ENCODE peak calls at places on chromosomes 7 and 10, in four cellular contexts. X is K562, C is HepG2, U is WTC11. B is an unnamed sample.

GRCh38 chr7:128243273-128243672 is 2.2 kb downstream of the LEP start:
- DNase-seq in X (no peak), C (no peak), U (no peak), B (no peak)

GRCh38 chr7:131879424-131879823 is 323.0 kb upstream of the PODXL start:
- DNase-seq in X (no peak), C (no peak), U (no peak), B (no peak)

GRCh38 chr10:132726194-132726593 is 59.8 kb downstream of the NKX6-2 start:
- DNase-seq in X (no peak), C (no peak), U (no peak), B (no peak)

GRCh38 chr10:32982911-32983310 is 24.9 kb upstream of the ITGB1 start:
- DNase-seq in X (no peak), C (no peak), U (no peak), B (no peak)

GRCh38 chr10:59830601-59831259 is 75.6 kb downstream of the CCDC6 start:
- DNase-seq in X (peak; percentile 77), C (peak; percentile 38), U (peak; percentile 70), B (peak; percentile 69)

GRCh38 chr10:19097151-19097550 is 48.5 kb downstream of the MALRD1 start:
- DNase-seq in X (no peak), C (no peak), U (no peak), B (no peak)

GRCh38 chr10:88804083-88804812 is 1.7 kb downstream of the LIPM start:
- DNase-seq in X (no peak), C (no peak), U (no peak), B (no peak)

GRCh38 chr10:72336259-72337038 is 18.3 kb downstream of the DNAJB12 start:
- DNase-seq in X (no peak), C (no peak), U (no peak), B (no peak)

GRCh38 chr10:84254552-84255137 is 9.8 kb downstream of the RGR start:
- DNase-seq in X (no peak), C (no peak), U (no peak), B (no peak)

GRCh38 chr7:143295870-143296269 is 7.7 kb downstream of the CASP2 start:
- DNase-seq in X (no peak), C (no peak), U (no peak), B (no peak)

GRCh38 chr10:3538850-3539531 is 246.0 kb downstream of the KLF6 start:
- DNase-seq in X (no peak), C (no peak), U (no peak), B (no peak)

GRCh38 chr10:109956454-109957091 is 33.3 kb upstream of the XPNPEP1 start:
- DNase-seq in X (peak; percentile 56), C (peak; percentile 68), U (peak; percentile 39), B (peak; percentile 80)

GRCh38 chr10:132420469-132421376 is 23.7 kb downstream of the PWWP2B start:
- DNase-seq in X (peak; percentile 61), C (peak; percentile 18), U (no peak), B (no peak)

GRCh38 chr7:37391791-37392672 is 56.6 kb downstream of the ELMO1 start:
- DNase-seq in X (no peak), C (no peak), U (no peak), B (no peak)

GRCh38 chr10:104301907-104302690 is 33.1 kb downstream of the GSTO2 start:
- DNase-seq in X (no peak), C (no peak), U (no peak), B (no peak)

GRCh38 chr7:15113752-15114151 is 211.2 kb upstream of the DGKB start:
- DNase-seq in X (no peak), C (no peak), U (no peak), B (no peak)

GRCh38 chr7:72435913-72436480 is 23.9 kb upstream of the CALN1 start:
- DNase-seq in X (no peak), C (no peak), U (no peak), B (no peak)

GRCh38 chr10:78165617-78166016 is 132.0 kb downstream of the RPS24 start:
- DNase-seq in X (no peak), C (peak; percentile 60), U (peak; percentile 36), B (peak; percentile 33)

GRCh38 chr10:44911081-44911540 is at the start of gene TMEM72:
- DNase-seq in X (peak; percentile 50), C (peak; percentile 66), U (peak; percentile 54), B (peak; percentile 68)

GRCh38 chr7:105602325-105603305 is 21.3 kb upstream of the EFCAB10 start:
- DNase-seq in X (no peak), C (no peak), U (no peak), B (no peak)

GRCh38 chr10:90912176-90912575 is 8.7 kb downstream of the ANKRD1 start:
- DNase-seq in X (no peak), C (no peak), U (no peak), B (no peak)

GRCh38 chr7:1665721-1666250 is 4.3 kb upstream of the ELFN1 start:
- DNase-seq in X (peak; percentile 62), C (no peak), U (no peak), B (peak; percentile 48)

GRCh38 chr10:6223981-6224380 is 21.2 kb downstream of the PFKFB3 start:
- DNase-seq in X (no peak), C (no peak), U (no peak), B (no peak)

GRCh38 chr7:32958046-32959025 is 1.1 kb downstream of the FKBP9 start:
- DNase-seq in X (no peak), C (peak; percentile 8), U (no peak), B (no peak)

GRCh38 chr7:84688671-84689070 is 494.1 kb upstream of the SEMA3A start:
- DNase-seq in X (no peak), C (no peak), U (no peak), B (no peak)

GRCh38 chr10:47031251-47031952 is 120.2 kb downstream of the PTPN20 start:
- DNase-seq in X (peak; percentile 79), C (no peak), U (peak; percentile 14), B (peak; percentile 42)

GRCh38 chr7:2729893-2730716 is 42.1 kb downstream of the AMZ1 start:
- DNase-seq in X (no peak), C (no peak), U (peak; percentile 9), B (no peak)

GRCh38 chr7:108372601-108373000 is 83.6 kb downstream of the NRCAM start:
- DNase-seq in X (no peak), C (no peak), U (no peak), B (no peak)

GRCh38 chr10:99854860-99855259 is 72.4 kb downstream of the ABCC2 start:
- DNase-seq in X (no peak), C (peak; percentile 41), U (no peak), B (peak; percentile 48)

GRCh38 chr7:28813238-28813962 is 144.7 kb downstream of the TRIL start:
- DNase-seq in X (no peak), C (no peak), U (no peak), B (no peak)

GRCh38 chr10:122333037-122333436 is 41.5 kb upstream of the PLEKHA1 start:
- DNase-seq in X (no peak), C (no peak), U (no peak), B (no peak)

GRCh38 chr10:53957401-53957800 is 843.6 kb downstream of the PCDH15 start:
- DNase-seq in X (no peak), C (peak; percentile 90), U (no peak), B (no peak)

GRCh38 chr10:97863808-97864207 is 14.2 kb downstream of the GOLGA7B start:
- DNase-seq in X (no peak), C (no peak), U (no peak), B (no peak)
- TF ChIP-seq SP1 in X (no peak), C (no peak), U (no peak), B (no peak)

GRCh38 chr7:130361681-130362080 is 17.1 kb downstream of the CPA5 start:
- DNase-seq in X (no peak), C (no peak), U (no peak), B (no peak)

GRCh38 chr7:130358471-130358870 is 13.9 kb downstream of the CPA5 start:
- DNase-seq in X (no peak), C (no peak), U (no peak), B (no peak)

GRCh38 chr7:130360518-130360917 is 15.9 kb downstream of the CPA5 start:
- DNase-seq in X (no peak), C (no peak), U (no peak), B (no peak)

GRCh38 chr7:130356760-130357611 is 12.4 kb downstream of the CPA5 start:
- DNase-seq in X (no peak), C (no peak), U (no peak), B (no peak)

DNA sequence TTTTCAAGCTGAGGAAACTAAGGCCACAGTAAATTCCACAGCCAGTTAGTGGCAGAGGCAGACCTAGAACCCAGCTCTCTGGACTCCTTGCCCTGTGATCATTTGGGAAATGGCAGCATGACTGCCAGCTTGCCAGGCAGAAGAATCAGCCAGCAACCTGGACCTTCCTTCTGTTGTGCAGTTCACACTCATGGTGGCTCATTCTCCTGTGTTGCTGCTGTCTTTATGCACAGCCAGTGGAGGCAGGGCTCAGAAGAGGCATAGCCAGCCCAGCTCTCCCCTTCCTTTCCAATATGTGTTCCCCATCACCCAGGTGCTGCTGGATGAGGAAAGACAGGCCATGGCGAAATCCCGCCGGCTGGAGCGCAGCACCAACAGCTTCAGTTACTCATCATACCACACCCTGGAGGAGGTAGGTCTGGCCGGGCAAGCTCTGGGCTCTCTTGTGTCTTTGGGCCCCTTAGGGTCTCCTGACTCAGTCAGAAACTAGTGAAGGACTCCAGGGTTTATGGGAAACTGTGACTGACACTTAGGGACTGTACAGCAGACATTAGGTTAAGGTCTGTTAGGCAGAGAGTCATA is 14.8 kb downstream of the CPA5 start:
- DNase-seq in X (no peak), C (no peak), U (no peak), B (no peak)
- TF ChIP-seq ELF4 in X (no peak), C (no peak), U (no peak), B (no peak)

DNA sequence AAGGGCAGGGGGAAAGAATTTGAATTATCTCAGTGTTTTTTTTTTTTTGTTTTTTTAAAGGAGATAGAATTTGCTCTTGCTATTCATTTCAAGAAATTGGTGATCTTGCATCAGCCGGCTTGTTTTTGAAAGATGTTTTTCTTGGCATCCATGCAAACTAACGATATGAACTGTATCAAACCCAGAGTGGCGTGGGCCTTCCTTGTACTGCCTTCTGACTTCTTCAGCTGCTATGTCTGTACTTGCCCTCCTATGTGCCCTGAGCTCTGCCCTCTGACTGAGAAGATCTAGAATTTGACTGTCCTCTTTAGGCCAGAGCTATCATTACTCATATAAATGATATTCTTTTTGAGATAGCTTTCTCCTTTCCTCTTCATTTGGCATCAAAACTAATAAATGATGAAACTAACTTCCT is 183.1 kb downstream of the EXOC4 start:
- DNase-seq in X (no peak), C (no peak), U (no peak), B (no peak)
- TF ChIP-seq SP1 in X (no peak), C (no peak), U (no peak), B (no peak)

DNA sequence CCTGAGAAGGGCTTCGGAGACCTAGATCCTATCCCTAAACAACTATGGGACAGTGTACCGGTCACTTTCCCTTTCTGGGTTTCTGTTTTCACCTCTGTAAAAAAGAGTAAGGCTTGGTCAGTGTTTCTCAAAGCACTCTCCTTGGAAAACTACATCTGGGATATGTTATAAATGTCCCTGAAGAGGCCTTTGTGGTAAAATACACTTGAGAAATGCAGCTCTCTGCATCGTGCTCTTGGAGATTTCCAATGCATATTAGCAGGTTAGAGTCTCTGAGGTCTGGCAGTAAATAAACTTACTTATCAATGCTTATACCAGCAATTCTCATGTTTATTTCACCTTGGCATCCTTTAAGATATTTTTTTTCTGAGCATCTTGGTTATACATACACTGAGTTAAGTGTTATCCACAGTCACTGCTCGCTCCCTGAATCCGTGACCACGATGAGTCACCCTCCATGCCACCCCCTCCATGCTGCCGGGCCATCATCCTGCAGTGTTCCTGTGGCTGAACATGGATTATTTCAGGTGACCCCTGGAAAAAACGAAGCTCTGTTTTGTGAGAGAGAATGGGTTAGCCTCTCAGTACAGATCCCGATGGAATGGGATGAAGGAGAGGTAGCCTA is 3.3 kb upstream of the TBXAS1 start:
- DNase-seq in X (peak; percentile 54), C (no peak), U (no peak), B (no peak)
- TF ChIP-seq ELF4 in X (no peak), C (no peak), U (no peak), B (no peak)

GRCh38 chr7:102270176-102270887 is 16.3 kb upstream of the SH2B2 start:
- DNase-seq in X (no peak), C (no peak), U (no peak), B (no peak)
- TF ChIP-seq SP1 in X (no peak), C (no peak), U (no peak), B (no peak)

B was measured in HEK293T.